ENCODE peak calls at places on chromosomes 2 and 18, in six cellular contexts. H, C, T, K, R and Q are unnamed samples.

GRCh38 chr2:50514881-50515280 is 517.1 kb downstream of the NRXN1 start:
- DNase-seq in H (no peak), C (no peak), T (no peak), K (no peak), R (no peak), Q (no peak)

GRCh38 chr2:27133195-27133875 is 1.1 kb downstream of the PREB start:
- DNase-seq in H (no peak), C (no peak), T (no peak), K (peak; percentile 16), R (no peak), Q (no peak)

GRCh38 chr2:11657646-11658045 is 12.3 kb downstream of the NTSR2 start:
- DNase-seq in H (no peak), C (no peak), T (no peak), K (no peak), R (no peak), Q (no peak)

GRCh38 chr2:120441744-120442471 is 96.0 kb downstream of the INHBB start:
- DNase-seq in H (no peak), C (no peak), T (peak; percentile 77), K (no peak), R (peak; percentile 13), Q (peak; percentile 82)

GRCh38 chr2:180268006-180268405 is 260.9 kb upstream of the CWC22 start:
- DNase-seq in H (no peak), C (no peak), T (no peak), K (no peak), R (peak; percentile 25), Q (no peak)

GRCh38 chr2:57093020-57093419 is 909.2 kb downstream of the CCDC85A start:
- DNase-seq in H (no peak), C (no peak), T (no peak), K (no peak), R (no peak), Q (no peak)

GRCh38 chr18:61637905-61638304 is 254.9 kb downstream of the RNF152 start:
- DNase-seq in H (no peak), C (no peak), T (no peak), K (no peak), R (no peak), Q (no peak)

GRCh38 chr2:98708396-98709186 is 22.3 kb downstream of the MGAT4A start:
- DNase-seq in H (no peak), C (no peak), T (no peak), K (no peak), R (no peak), Q (no peak)

GRCh38 chr2:174776223-174776622 is 12.0 kb upstream of the CHRNA1 start:
- DNase-seq in H (no peak), C (no peak), T (no peak), K (no peak), R (no peak), Q (no peak)

GRCh38 chr2:239273280-239274234 is 127.3 kb downstream of the HDAC4 start:
- DNase-seq in H (no peak), C (no peak), T (no peak), K (no peak), R (no peak), Q (no peak)

GRCh38 chr2:128317186-128317897 is 1.3 kb downstream of the HS6ST1 start:
- DNase-seq in H (peak; percentile 59), C (no peak), T (peak; percentile 55), K (peak; percentile 73), R (no peak), Q (peak; percentile 31)

GRCh38 chr2:146927080-146927714 is 917.6 kb upstream of the ACVR2A start:
- DNase-seq in H (peak; percentile 61), C (no peak), T (no peak), K (peak; percentile 21), R (peak; percentile 31), Q (peak; percentile 39)

GRCh38 chr2:66523990-66524389 is 89.1 kb downstream of the MEIS1 start:
- DNase-seq in H (no peak), C (no peak), T (no peak), K (no peak), R (no peak), Q (no peak)

GRCh38 chr2:72883356-72883962 is 3.7 kb upstream of the SPR start:
- DNase-seq in H (no peak), C (no peak), T (no peak), K (peak; percentile 20), R (peak; percentile 46), Q (no peak)

GRCh38 chr2:226740039-226740648 is 59.5 kb downstream of the IRS1 start:
- DNase-seq in H (no peak), C (no peak), T (no peak), K (no peak), R (no peak), Q (no peak)

GRCh38 chr2:60979231-60979630 is 38.3 kb upstream of the PEX13 start:
- DNase-seq in H (no peak), C (no peak), T (no peak), K (no peak), R (no peak), Q (no peak)

GRCh38 chr2:28665041-28665704 is 86.5 kb upstream of the PPP1CB start:
- DNase-seq in H (peak; percentile 80), C (no peak), T (no peak), K (no peak), R (peak; percentile 85), Q (peak; percentile 51)

GRCh38 chr2:43347751-43348150 is 121.3 kb upstream of the ZFP36L2 start:
- DNase-seq in H (no peak), C (no peak), T (no peak), K (no peak), R (no peak), Q (no peak)

GRCh38 chr2:129748653-129749052 is 230.8 kb upstream of the RAB6C start:
- DNase-seq in H (no peak), C (no peak), T (no peak), K (peak; percentile 23), R (no peak), Q (peak; percentile 31)

GRCh38 chr2:120809576-120810440 is 74.1 kb downstream of the GLI2 start:
- DNase-seq in H (no peak), C (no peak), T (no peak), K (no peak), R (peak; percentile 38), Q (no peak)

GRCh38 chr2:138107288-138107687 is 143.0 kb downstream of the HNMT start:
- DNase-seq in H (no peak), C (no peak), T (no peak), K (no peak), R (no peak), Q (no peak)

GRCh38 chr18:6881034-6881800 is 151.7 kb downstream of the ARHGAP28 start:
- DNase-seq in H (no peak), C (no peak), T (no peak), K (no peak), R (peak; percentile 60), Q (peak; percentile 48)

GRCh38 chr18:41767960-41768359 is 187.1 kb upstream of the PIK3C3 start:
- DNase-seq in H (no peak), C (no peak), T (no peak), K (no peak), R (peak; percentile 48), Q (no peak)
- TF ChIP-seq CTCF in H (no peak), C (no peak), T (no peak), K (no peak), R (peak; percentile 37), Q (no peak)

GRCh38 chr2:241391892-241392665 is 36.0 kb downstream of the FARP2 start:
- DNase-seq in H (no peak), C (no peak), T (no peak), K (peak; percentile 27), R (peak; percentile 20), Q (no peak)

GRCh38 chr2:241393524-241394196 is 37.6 kb downstream of the FARP2 start:
- DNase-seq in H (no peak), C (no peak), T (no peak), K (no peak), R (no peak), Q (no peak)

GRCh38 chr2:241389697-241390096 is 33.6 kb downstream of the FARP2 start:
- DNase-seq in H (no peak), C (no peak), T (no peak), K (no peak), R (no peak), Q (no peak)

GRCh38 chr2:241386519-241386918 is 30.4 kb downstream of the FARP2 start:
- DNase-seq in H (no peak), C (no peak), T (no peak), K (no peak), R (no peak), Q (no peak)

DNA sequence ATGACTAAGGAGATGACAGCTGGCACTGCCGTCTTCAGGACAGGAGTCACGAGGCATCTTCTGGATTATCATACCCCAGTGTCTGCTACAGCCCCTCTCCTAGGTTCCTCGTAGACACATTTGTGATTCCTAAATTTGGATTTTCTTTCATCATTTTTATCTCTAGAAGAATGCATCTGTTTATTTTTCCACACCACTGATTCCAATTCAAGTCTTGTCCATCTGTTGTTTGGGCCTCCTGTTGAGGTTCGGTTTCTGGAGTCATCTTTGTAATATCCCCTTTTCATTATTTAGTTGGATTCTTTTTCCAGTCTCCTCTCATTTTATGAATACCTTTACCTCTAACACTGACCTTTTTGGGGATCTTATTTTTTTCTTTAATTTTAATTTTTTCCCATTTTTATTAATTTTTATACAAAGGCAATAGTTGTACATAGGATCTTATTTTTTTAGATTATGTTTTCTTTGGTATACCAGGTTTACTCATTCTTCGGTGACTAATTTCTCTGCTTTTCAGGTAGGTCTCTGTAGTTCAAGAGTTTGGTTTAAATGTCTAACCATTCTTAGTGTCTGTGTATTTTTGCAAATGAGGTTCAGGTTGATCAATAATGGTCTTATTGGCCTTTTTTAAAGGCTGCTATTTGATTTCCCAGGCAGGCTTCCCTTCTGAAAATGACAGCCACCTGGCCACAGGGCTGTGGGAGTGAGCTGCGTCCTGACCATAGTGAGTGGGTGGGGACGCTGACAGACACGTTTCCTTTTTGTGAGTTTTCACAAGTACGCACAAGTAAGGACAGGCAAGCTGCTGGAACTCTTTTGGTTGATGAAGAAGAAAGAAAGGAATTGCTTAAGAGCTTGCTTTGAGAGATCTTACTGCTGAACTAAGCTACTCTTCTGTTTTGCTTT is 34.5 kb downstream of the FARP2 start:
- DNase-seq in H (no peak), C (no peak), T (no peak), K (peak; percentile 21), R (no peak), Q (peak; percentile 24)
- H3K4me3 ChIP-seq in H (no peak overlapping the region), C (no peak overlapping the region), T (no peak overlapping the region), K (no peak overlapping the region), R (no peak overlapping the region), Q (no peak overlapping the region)

GRCh38 chr2:170155723-170156253 is 22.2 kb upstream of the MYO3B start:
- DNase-seq in H (no peak), C (no peak), T (no peak), K (no peak), R (no peak), Q (no peak)
- TF ChIP-seq CTCF in H (no peak), C (no peak), T (no peak), K (no peak), R (no peak), Q (no peak)

GRCh38 chr18:1499265-1499664 is 594.6 kb downstream of the ADCYAP1 start:
- DNase-seq in H (no peak), C (no peak), T (no peak), K (no peak), R (no peak), Q (no peak)

GRCh38 chr18:1498216-1498615 is 593.5 kb downstream of the ADCYAP1 start:
- DNase-seq in H (no peak), C (no peak), T (no peak), K (no peak), R (no peak), Q (no peak)

DNA sequence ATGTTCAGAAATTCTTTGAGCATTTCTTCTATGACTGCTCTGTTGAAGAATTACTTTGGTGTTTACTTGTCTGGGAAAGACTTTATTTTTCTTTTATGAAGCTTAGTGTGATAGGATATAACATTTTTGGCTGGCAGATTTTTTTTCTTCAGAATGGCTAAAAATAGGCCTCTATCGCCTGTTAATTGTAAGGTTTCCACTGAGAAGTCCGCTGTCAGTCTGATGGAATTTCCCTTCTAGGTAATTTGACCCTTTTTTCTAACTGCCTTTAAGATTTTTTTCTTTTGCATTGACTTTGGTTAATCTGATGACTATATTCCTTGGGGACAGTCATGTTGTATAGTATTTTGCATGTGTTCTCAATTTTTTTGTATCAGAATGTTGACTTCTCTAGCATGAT is 590.7 kb downstream of the ADCYAP1 start:
- DNase-seq in H (no peak), C (no peak), T (no peak), K (no peak), R (no peak), Q (no peak)
- H3K4me3 ChIP-seq in H (no peak overlapping the region), C (no peak overlapping the region), T (no peak overlapping the region), K (no peak overlapping the region), R (no peak overlapping the region), Q (no peak overlapping the region)